ENCODE peak calls at places on chromosome 6, in seven cellular contexts. C is CD4-positive, CD25-positive, alpha-beta regulatory T cell; Q is sigmoid colon; R is Peyer's patch; D is adrenal gland; S is A673; Z is neuronal stem cell. E is an unnamed sample.

GRCh38 chr6:155311076-155311475 is 3.2 kb downstream of the TFB1M start:
- DNase-seq in R (no peak), S (peak; percentile 54), Z (no peak), D (no peak), Q (no peak), C (no peak), E (no peak)

GRCh38 chr6:73700060-73700459 is 4.1 kb downstream of the CD109 start:
- DNase-seq in S (no peak), D (no peak), R (no peak), Z (no peak), C (no peak), Q (no peak), E (no peak)

GRCh38 chr6:107330190-107330589 is 129.2 kb downstream of the PDSS2 start:
- DNase-seq in S (no peak), C (no peak), Z (no peak), R (peak; percentile 29), D (no peak), Q (no peak), E (peak; percentile 39)

GRCh38 chr6:67467341-67467740 is 1167.7 kb upstream of the ADGRB3 start:
- DNase-seq in Q (no peak), S (no peak), R (no peak), C (no peak), D (no peak), Z (no peak), E (no peak)

GRCh38 chr6:46715106-46715505 is 20.1 kb downstream of the PLA2G7 start:
- DNase-seq in Q (no peak), C (no peak), Z (no peak), R (no peak), S (no peak), D (no peak), E (no peak)

GRCh38 chr6:13769655-13770053 is 44.7 kb downstream of the MCUR1 start:
- DNase-seq in Z (no peak), R (no peak), S (no peak), C (no peak), D (no peak), Q (no peak), E (peak; percentile 74)

GRCh38 chr6:501891-502601 is 110.5 kb downstream of the IRF4 start:
- DNase-seq in D (no peak), C (peak; percentile 34), R (peak; percentile 65), S (peak; percentile 44), Z (no peak), Q (no peak), E (no peak)

GRCh38 chr6:116158641-116159040 is 32.7 kb upstream of the COL10A1 start:
- DNase-seq in S (no peak), Q (no peak), Z (no peak), D (no peak), C (no peak), R (no peak), E (no peak)

GRCh38 chr6:151289399-151290007 is 49.7 kb downstream of the AKAP12 start:
- DNase-seq in Q (no peak), Z (no peak), R (no peak), S (no peak), C (no peak), D (no peak), E (no peak)

DNA sequence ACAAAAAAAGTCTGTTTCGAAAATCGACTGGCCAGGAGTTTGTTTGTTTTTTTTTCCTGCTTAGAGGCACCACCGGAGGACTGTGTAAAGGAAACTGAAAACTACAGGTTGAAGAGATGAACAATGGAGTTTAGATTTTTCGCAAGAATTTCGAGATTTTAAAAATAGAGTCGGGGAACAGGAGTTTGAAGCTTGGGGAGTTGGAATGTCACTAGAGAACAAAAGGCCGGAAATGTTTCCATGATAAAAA is 1.8 kb downstream of the QKI start:
- DNase-seq in Q (no peak), R (no peak), S (peak; percentile 25), Z (no peak), C (peak; percentile 25), D (no peak), E (peak; percentile 34)
- H3K4me1 ChIP-seq in Q (peaks cover 28% of the 10 kb centered on the region), R (no peaks in the 10 kb centered on the region), S (peaks cover 47% of the 10 kb centered on the region), Z (peaks cover 15% of the 10 kb centered on the region), C (peaks cover 30% of the 10 kb centered on the region), D (peaks cover 50% of the 10 kb centered on the region), E (peaks cover 41% of the 10 kb centered on the region)

GRCh38 chr6:109660526-109660925 is 30.5 kb downstream of the AK9 start:
- DNase-seq in Z (no peak), R (no peak), S (no peak), C (no peak), D (no peak), Q (no peak), E (no peak)
- H3K4me3 ChIP-seq in Z (no peak overlapping the region), R (no peak overlapping the region), S (no peak overlapping the region), C (no peak overlapping the region), D (no peak overlapping the region), Q (no peak overlapping the region), E (no peak overlapping the region)

DNA sequence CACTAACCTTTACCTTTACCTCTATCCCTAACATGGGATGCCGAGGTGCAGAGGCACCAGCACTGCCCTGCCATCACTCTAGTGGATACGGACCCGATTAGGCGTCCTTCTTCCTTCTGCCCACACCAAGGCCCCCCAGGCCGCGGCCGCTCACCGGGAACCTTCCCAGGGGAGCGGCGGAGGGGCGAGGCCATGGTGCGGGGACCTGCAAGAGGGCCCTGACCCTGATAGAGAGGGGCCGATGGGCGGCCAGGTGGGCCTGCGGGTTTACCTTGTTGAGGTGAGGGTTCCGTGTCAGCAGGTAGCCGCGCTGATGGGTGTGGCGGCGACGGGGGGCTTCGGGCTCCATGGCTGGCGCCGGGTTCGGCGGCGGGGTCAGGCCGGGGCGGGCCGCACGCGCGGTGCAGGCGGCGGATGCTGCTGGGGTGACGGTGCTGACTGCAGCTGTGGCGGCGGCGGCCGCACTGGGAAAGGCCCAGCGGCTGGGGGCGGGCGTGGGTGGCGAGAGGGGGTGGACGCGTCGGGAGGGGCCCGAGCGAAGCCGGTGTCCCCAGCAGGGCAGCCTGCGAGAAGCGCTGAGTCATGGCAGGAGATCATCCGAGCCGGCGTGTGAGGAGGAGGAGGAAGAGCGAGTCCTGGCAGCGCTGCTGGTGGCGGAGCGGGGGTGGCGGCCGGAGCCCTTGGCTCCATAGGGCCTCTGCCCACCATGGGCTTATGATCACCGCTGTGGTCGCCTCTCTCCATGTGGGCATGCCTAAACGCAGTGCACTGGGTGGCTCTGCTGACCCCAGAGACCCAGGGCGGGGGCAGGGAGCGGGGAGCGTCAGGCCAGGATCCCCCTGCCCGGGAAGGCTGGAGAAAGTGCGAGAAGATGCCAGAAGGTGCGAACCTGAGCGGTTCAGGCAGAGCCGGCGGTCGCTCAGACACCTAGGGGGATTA is at the start of gene ME1:
- DNase-seq in C (no peak), Q (peak; percentile 90), R (no peak), S (peak; percentile 83), Z (peak; percentile 52), D (peak; percentile 91), E (peak; percentile 79)
- H3K4me1 ChIP-seq in C (no peaks in the 10 kb centered on the region), Q (peaks cover 11% of the 10 kb centered on the region), R (no peaks in the 10 kb centered on the region), S (peaks cover 33% of the 10 kb centered on the region), Z (no peaks in the 10 kb centered on the region), D (peaks cover 32% of the 10 kb centered on the region), E (peaks cover 12% of the 10 kb centered on the region)

DNA sequence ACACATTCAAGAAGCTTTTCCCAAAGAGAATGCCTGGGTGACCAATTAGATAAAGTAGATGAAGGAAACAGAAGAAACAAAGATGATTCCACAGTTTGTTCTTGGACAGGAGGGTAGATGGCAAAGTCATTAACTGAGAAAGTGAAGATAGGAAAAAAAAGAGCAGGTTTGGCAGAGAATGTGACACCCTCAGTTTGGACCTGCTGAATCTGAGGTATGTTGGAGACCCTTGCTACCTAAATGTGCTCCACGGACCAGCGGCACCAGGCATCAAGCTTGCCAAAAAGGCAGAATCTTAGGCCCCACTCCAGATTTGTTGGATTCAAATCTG is 49.7 kb downstream of the ARHGAP18 start:
- DNase-seq in R (no peak), S (no peak), C (no peak), Z (no peak), Q (no peak), D (no peak), E (no peak)
- H3K4me3 ChIP-seq in R (peak overlapping the region; percentile 6), S (no peak overlapping the region), C (no peak overlapping the region), Z (no peak overlapping the region), Q (no peak overlapping the region), D (peak overlapping the region; percentile 56), E (no peak overlapping the region)

GRCh38 chr6:44064948-44065272 is 62.3 kb downstream of the MRPL14 start:
- DNase-seq in C (no peak), Q (no peak), D (no peak), Z (no peak), S (no peak), R (no peak), E (no peak)
- H3K4me1 ChIP-seq in C (no peaks in the 10 kb centered on the region), Q (peaks cover 29% of the 10 kb centered on the region), D (peaks cover 31% of the 10 kb centered on the region), Z (peaks cover 11% of the 10 kb centered on the region), S (no peaks in the 10 kb centered on the region), R (no peaks in the 10 kb centered on the region), E (no peaks in the 10 kb centered on the region)